ENCODE peak calls at places on chromosome 20, in six cellular contexts. O is NCI-H460, K is fibroblast of the conjunctiva, C is left ventricle myocardium inferior, W is retinal pigment epithelial cell, V is SIG-M5. R is an unnamed sample.

GRCh38 chr20:25145131-25145530 is 50.4 kb upstream of the ENTPD6 start:
- DNase-seq in V (no peak), W (no peak), O (no peak), C (peak; percentile 18), K (no peak), R (no peak)

GRCh38 chr20:4261333-4262284 is 246.3 kb upstream of the RNF24 start:
- DNase-seq in O (no peak), V (no peak), W (no peak), C (no peak), K (peak; percentile 3), R (no peak)

GRCh38 chr20:61311656-61312387 is 59.8 kb downstream of the CDH4 start:
- DNase-seq in C (no peak), W (no peak), O (no peak), V (no peak), K (no peak), R (no peak)

GRCh38 chr20:17558154-17558940 is 11.5 kb upstream of the DSTN start:
- DNase-seq in V (no peak), O (peak; percentile 71), K (peak; percentile 78), W (peak; percentile 75), C (no peak), R (no peak)

GRCh38 chr20:57061058-57061900 is 205.2 kb downstream of the BMP7 start:
- DNase-seq in V (no peak), W (no peak), O (peak; percentile 14), K (no peak), C (no peak), R (peak; percentile 57)

GRCh38 chr20:25125636-25126035 is 43.7 kb upstream of the VSX1 start:
- DNase-seq in V (no peak), O (no peak), C (no peak), W (no peak), K (no peak), R (no peak)

GRCh38 chr20:32241807-32242206 is 34.1 kb downstream of the POFUT1 start:
- DNase-seq in C (no peak), K (no peak), V (no peak), O (no peak), W (no peak), R (no peak)

GRCh38 chr20:38043512-38044300 is 10.2 kb downstream of the RPRD1B start:
- DNase-seq in W (no peak), V (no peak), O (no peak), K (peak; percentile 55), C (no peak), R (no peak)

GRCh38 chr20:7454047-7454446 is 486.2 kb downstream of the HAO1 start:
- DNase-seq in K (no peak), O (no peak), C (no peak), V (no peak), W (no peak), R (no peak)

GRCh38 chr20:45355209-45355608 is 7.0 kb upstream of the SDC4 start:
- DNase-seq in O (no peak), W (no peak), C (no peak), V (no peak), K (peak; percentile 49), R (no peak)

GRCh38 chr20:59258103-59258705 is 42.2 kb upstream of the EDN3 start:
- DNase-seq in O (no peak), W (no peak), V (no peak), K (no peak), C (no peak), R (no peak)

GRCh38 chr20:47317127-47317895 is 39.2 kb downstream of the ZMYND8 start:
- DNase-seq in O (peak; percentile 40), W (peak; percentile 79), C (peak; percentile 80), K (peak; percentile 83), V (no peak), R (no peak)

GRCh38 chr20:52305843-52306242 is 114.3 kb upstream of the ZFP64 start:
- DNase-seq in K (no peak), W (no peak), V (no peak), O (no peak), C (no peak), R (no peak)

GRCh38 chr20:38121741-38122140 is 43.3 kb downstream of the TGM2 start:
- DNase-seq in V (no peak), C (no peak), K (no peak), O (no peak), W (no peak), R (no peak)

GRCh38 chr20:33827629-33828325 is 16.6 kb downstream of the CHMP4B start:
- DNase-seq in V (no peak), K (no peak), C (no peak), O (no peak), W (peak; percentile 20), R (no peak)

GRCh38 chr20:58990651-58991445 is 9.8 kb downstream of the NELFCD start:
- DNase-seq in C (no peak), W (no peak), O (no peak), V (no peak), K (no peak), R (no peak)

GRCh38 chr20:20317195-20318113 is 50.5 kb upstream of the INSM1 start:
- DNase-seq in O (no peak), W (no peak), C (no peak), K (no peak), V (peak; percentile 54), R (no peak)

GRCh38 chr20:24720957-24721356 is 228.1 kb upstream of the CST7 start:
- DNase-seq in C (no peak), V (no peak), K (no peak), W (no peak), O (no peak), R (no peak)

GRCh38 chr20:43744121-43744520 is 17.3 kb upstream of the GTSF1L start:
- DNase-seq in W (no peak), K (no peak), O (no peak), C (no peak), V (no peak), R (no peak)

GRCh38 chr20:8161262-8162071 is 29.4 kb downstream of the PLCB1 start:
- DNase-seq in K (no peak), W (no peak), O (no peak), V (no peak), C (no peak), R (no peak)

GRCh38 chr20:7094438-7094997 is 327.0 kb downstream of the BMP2 start:
- DNase-seq in C (no peak), K (no peak), V (no peak), W (peak; percentile 16), O (peak; percentile 17), R (peak; percentile 26)

GRCh38 chr20:22333885-22334545 is 250.4 kb downstream of the FOXA2 start:
- DNase-seq in K (peak; percentile 27), C (peak; percentile 25), V (no peak), O (peak; percentile 49), W (peak; percentile 14), R (peak; percentile 53)

GRCh38 chr20:19921349-19921793 is 95.8 kb upstream of the NAA20 start:
- DNase-seq in O (no peak), K (no peak), C (peak; percentile 39), W (no peak), V (no peak), R (no peak)

GRCh38 chr20:58112017-58112781 is 116.3 kb downstream of the ANKRD60 start:
- DNase-seq in O (no peak), K (no peak), W (no peak), C (no peak), V (no peak), R (no peak)

GRCh38 chr20:38067717-38068365 is 34.3 kb downstream of the RPRD1B start:
- DNase-seq in V (no peak), K (no peak), W (no peak), O (no peak), C (no peak), R (no peak)

GRCh38 chr20:33732166-33732970 is 572 bp downstream of the ZNF341 start:
- DNase-seq in W (no peak), O (no peak), K (peak; percentile 57), C (peak; percentile 89), V (no peak), R (no peak)

GRCh38 chr20:53003420-53003819 is 31.3 kb downstream of the TSHZ2 start:
- DNase-seq in O (no peak), V (no peak), W (no peak), K (no peak), C (no peak), R (peak; percentile 21)

GRCh38 chr20:64256282-64256947 is 867 bp downstream of the PCMTD2 start:
- DNase-seq in O (no peak), K (no peak), C (no peak), W (no peak), V (no peak), R (no peak)

GRCh38 chr20:1868856-1869255 is 26.4 kb upstream of the SIRPA start:
- DNase-seq in C (no peak), O (no peak), K (no peak), W (no peak), V (no peak), R (no peak)

GRCh38 chr20:19838495-19838894 is 80.4 kb downstream of the RIN2 start:
- DNase-seq in O (no peak), K (no peak), C (no peak), W (no peak), V (no peak), R (no peak)

R was measured in neuronal stem cell.